ENCODE peak calls at places on chromosomes 12 and 14, in four cellular contexts. P, D, S and L are unnamed samples.
A peak's percentile ranks its signal among the peaks of the same experiment; 100 is the strongest.

GRCh38 chr12:131137836-131138637 is 184.3 kb downstream of the ADGRD1 start:
- DNase-seq in P (no peak), D (no peak), S (peak; percentile 23), L (no peak)

GRCh38 chr12:104219361-104219892 is 3.8 kb downstream of the TXNRD1 start:
- DNase-seq in P (peak; percentile 19), D (no peak), S (no peak), L (no peak)

GRCh38 chr12:13073191-13073590 is 29.0 kb downstream of the FAM234B start:
- DNase-seq in P (no peak), D (no peak), S (no peak), L (no peak)

GRCh38 chr12:93740721-93741120 is 63.5 kb downstream of the CRADD start:
- DNase-seq in P (no peak), D (no peak), S (no peak), L (no peak)

GRCh38 chr12:54719691-54720090 is 71.5 kb upstream of the DCD start:
- DNase-seq in P (no peak), D (no peak), S (no peak), L (no peak)

GRCh38 chr12:101277443-101277842 is 2.5 kb upstream of the UTP20 start:
- DNase-seq in P (no peak), D (no peak), S (no peak), L (no peak)

GRCh38 chr12:6354539-6355393 is 12.9 kb upstream of the TNFRSF1A start:
- DNase-seq in P (no peak), D (no peak), S (no peak), L (no peak)

GRCh38 chr14:97380539-97380941 is 583.4 kb downstream of the VRK1 start:
- DNase-seq in P (no peak), D (no peak), S (no peak), L (no peak)

GRCh38 chr14:62213516-62213915 is 451.3 kb downstream of the SNAPC1 start:
- DNase-seq in P (no peak), D (no peak), S (no peak), L (no peak)

GRCh38 chr12:108191938-108192337 is 62.9 kb downstream of the WSCD2 start:
- DNase-seq in P (no peak), D (no peak), S (no peak), L (no peak)

GRCh38 chr14:29648045-29648444 is 279.6 kb downstream of the PRKD1 start:
- DNase-seq in P (no peak), D (no peak), S (no peak), L (no peak)

GRCh38 chr14:73613046-73613383 is 698 bp downstream of the ACOT6 start:
- DNase-seq in P (no peak), D (no peak), S (no peak), L (no peak)

GRCh38 chr12:69789351-69789750 is 35.7 kb upstream of the MYRFL start:
- DNase-seq in P (no peak), D (no peak), S (no peak), L (no peak)

GRCh38 chr14:20512139-20512905 is 7.0 kb downstream of the RNASE10 start:
- DNase-seq in P (no peak), D (no peak), S (no peak), L (no peak)

GRCh38 chr12:98154850-98155249 is 360.5 kb upstream of the TMPO start:
- DNase-seq in P (no peak), D (no peak), S (no peak), L (no peak)

GRCh38 chr12:72264548-72265175 is 7.5 kb upstream of the TRHDE start:
- DNase-seq in P (no peak), D (no peak), S (peak; percentile 13), L (no peak)

GRCh38 chr14:33737446-33737845 is 213.4 kb downstream of the EGLN3 start:
- DNase-seq in P (no peak), D (no peak), S (no peak), L (no peak)

GRCh38 chr12:6067152-6067916 is 57.1 kb downstream of the VWF start:
- DNase-seq in P (no peak), D (no peak), S (peak; percentile 27), L (no peak)

GRCh38 chr12:120438495-120439198 is 734 bp downstream of the COX6A1 start:
- DNase-seq in P (no peak), D (no peak), S (peak; percentile 6), L (no peak)

GRCh38 chr12:132452596-132453350 is 37.2 kb upstream of the FBRSL1 start:
- DNase-seq in P (no peak), D (no peak), S (no peak), L (no peak)

GRCh38 chr14:57987051-57987450 is 121.2 kb upstream of the SLC35F4 start:
- DNase-seq in P (no peak), D (no peak), S (no peak), L (no peak)

GRCh38 chr14:53596845-53597525 is 359.6 kb downstream of the BMP4 start:
- DNase-seq in P (no peak), D (no peak), S (no peak), L (no peak)

GRCh38 chr12:26746315-26746714 is 86.7 kb downstream of the ITPR2 start:
- DNase-seq in P (no peak), D (no peak), S (no peak), L (no peak)

GRCh38 chr14:83706555-83706954 is 1823.4 kb upstream of the FLRT2 start:
- DNase-seq in P (no peak), D (no peak), S (no peak), L (no peak)

GRCh38 chr14:61564623-61565091 is 130.7 kb upstream of the HIF1A start:
- DNase-seq in P (no peak), D (no peak), S (peak; percentile 18), L (no peak)

GRCh38 chr14:74616507-74616906 is 4.5 kb upstream of the LTBP2 start:
- DNase-seq in P (peak; percentile 14), D (no peak), S (no peak), L (no peak)
- TF ChIP-seq SPI1 in P (no peak), D (no peak), S (peak; percentile 69), L (no peak)

GRCh38 chr14:76203086-76204001 is 51.6 kb downstream of the GPATCH2L start:
- DNase-seq in P (no peak), D (peak; percentile 95), S (no peak), L (no peak)
- TF ChIP-seq SPI1 in P (no peak), D (peak; percentile 79), S (no peak), L (peak; percentile 84)

GRCh38 chr14:104800600-104801283 is at the start of gene ZBTB42:
- DNase-seq in P (peak; percentile 47), D (no peak), S (no peak), L (peak; percentile 75)
- TF ChIP-seq SPI1 in P (no peak), D (no peak), S (no peak), L (no peak)

GRCh38 chr14:99241314-99242035 is 30.5 kb downstream of the BCL11B start:
- DNase-seq in P (no peak), D (no peak), S (no peak), L (no peak)
- TF ChIP-seq SPI1 in P (no peak), D (no peak), S (no peak), L (no peak)